ENCODE peak calls at places on chromosomes 1 and 21, in five cellular contexts. T is heart right ventricle, G is kidney, V is tibial nerve, K is lower lobe of right lung. P is an unnamed sample. For H3K9me3, the result is how much of the 10 kb centered on the place peaks cover.

GRCh38 chr1:75579046-75579445 is 31.9 kb downstream of the SLC44A5 start:
- DNase-seq in T (no peak), V (no peak), G (no peak), K (no peak), P (no peak)

GRCh38 chr1:54848134-54848948 is 38.7 kb downstream of the DHCR24 start:
- DNase-seq in V (no peak), T (no peak), K (no peak), G (no peak), P (no peak)

GRCh38 chr1:100629391-100629790 is 90.2 kb upstream of the VCAM1 start:
- DNase-seq in K (no peak), G (no peak), V (no peak), T (no peak), P (no peak)

GRCh38 chr1:184085667-184086066 is 34.1 kb downstream of the TSEN15 start:
- DNase-seq in K (no peak), T (no peak), G (no peak), V (no peak), P (no peak)

GRCh38 chr1:21297975-21298374 is 7.7 kb upstream of the ECE1 start:
- DNase-seq in K (no peak), V (no peak), T (no peak), G (no peak), P (no peak)

GRCh38 chr1:203622486-203622885 is 4.1 kb upstream of the ATP2B4 start:
- DNase-seq in T (no peak), K (no peak), G (no peak), V (no peak), P (no peak)

GRCh38 chr1:85449356-85449755 is 15.6 kb downstream of the DDAH1 start:
- DNase-seq in G (no peak), V (no peak), T (no peak), K (no peak), P (no peak)

GRCh38 chr1:232901255-232901654 is 49.2 kb upstream of the NTPCR start:
- DNase-seq in V (no peak), G (no peak), T (no peak), K (no peak), P (no peak)

GRCh38 chr1:175877939-175878730 is 134.7 kb upstream of the TNR start:
- DNase-seq in G (no peak), T (no peak), V (no peak), K (no peak), P (no peak)

GRCh38 chr1:198295975-198296374 is 139.2 kb downstream of the NEK7 start:
- DNase-seq in G (no peak), K (no peak), T (no peak), V (no peak), P (no peak)

GRCh38 chr1:41093826-41094225 is 72.3 kb upstream of the SLFNL1 start:
- DNase-seq in T (no peak), V (no peak), K (no peak), G (no peak), P (no peak)

GRCh38 chr1:226678701-226679100 is 60.4 kb downstream of the ITPKB start:
- DNase-seq in K (no peak), V (no peak), G (no peak), T (no peak), P (no peak)

GRCh38 chr1:202888204-202888506 is 794 bp downstream of the RABIF start:
- DNase-seq in K (no peak), G (no peak), T (no peak), V (peak), P (no peak)

GRCh38 chr1:174626031-174627020 is 178.6 kb downstream of the GPR52 start:
- DNase-seq in V (no peak), T (no peak), K (no peak), G (no peak), P (no peak)

GRCh38 chr1:180152588-180152987 is 2.1 kb upstream of the QSOX1 start:
- DNase-seq in K (no peak), T (no peak), V (no peak), G (no peak), P (no peak)

GRCh38 chr1:214106375-214106774 is 118.6 kb downstream of the PROX1 start:
- DNase-seq in V (no peak), T (no peak), K (no peak), G (no peak), P (no peak)

GRCh38 chr1:186948542-186948941 is 119.8 kb downstream of the PLA2G4A start:
- DNase-seq in T (peak), G (no peak), K (no peak), V (no peak), P (no peak)

GRCh38 chr1:204424621-204425020 is 13.0 kb upstream of the PPP1R15B start:
- DNase-seq in G (no peak), T (no peak), K (no peak), V (no peak), P (no peak)

GRCh38 chr1:164659621-164660414 is 100.8 kb downstream of the PBX1 start:
- DNase-seq in T (no peak), K (peak), G (no peak), V (no peak), P (no peak)

GRCh38 chr1:174118726-174119125 is 40.6 kb upstream of the RABGAP1L start:
- DNase-seq in K (no peak), T (no peak), G (no peak), V (no peak), P (no peak)

GRCh38 chr1:114320586-114320985 is 166.9 kb upstream of the SYT6 start:
- DNase-seq in G (no peak), V (no peak), K (no peak), T (no peak), P (no peak)

GRCh38 chr1:28736450-28737244 is at the start of gene YTHDF2:
- DNase-seq in G (peak), T (peak), V (peak), K (peak), P (peak)
- H3K27ac ChIP-seq in G (peak), T (peak), V (peak), K (peak), P (peak)

DNA sequence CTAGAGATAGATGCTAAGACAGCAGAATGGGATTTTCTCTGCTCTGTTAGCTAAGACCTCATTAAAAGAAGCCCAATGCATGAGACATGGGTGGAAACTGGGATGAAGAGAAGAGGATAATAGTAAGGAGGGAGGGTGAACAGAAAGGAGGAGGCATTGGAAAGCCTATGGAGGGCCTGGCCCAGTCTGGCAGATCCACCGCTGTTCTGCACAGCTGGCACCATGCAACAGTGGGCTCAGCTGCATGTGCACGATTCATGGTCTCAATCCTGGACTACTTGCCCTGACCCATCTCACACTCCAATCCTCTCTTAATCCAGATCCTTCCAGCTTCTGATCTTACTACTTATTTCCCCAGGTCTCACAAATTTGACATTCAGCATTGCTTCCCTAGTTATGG is 2.2 kb downstream of the PHC2 start:
- DNase-seq in K (no peak), V (no peak), G (no peak), T (no peak), P (no peak)
- TF ChIP-seq CTCF in K (no peak), V (no peak), G (no peak), T (no peak), P (no peak)

DNA sequence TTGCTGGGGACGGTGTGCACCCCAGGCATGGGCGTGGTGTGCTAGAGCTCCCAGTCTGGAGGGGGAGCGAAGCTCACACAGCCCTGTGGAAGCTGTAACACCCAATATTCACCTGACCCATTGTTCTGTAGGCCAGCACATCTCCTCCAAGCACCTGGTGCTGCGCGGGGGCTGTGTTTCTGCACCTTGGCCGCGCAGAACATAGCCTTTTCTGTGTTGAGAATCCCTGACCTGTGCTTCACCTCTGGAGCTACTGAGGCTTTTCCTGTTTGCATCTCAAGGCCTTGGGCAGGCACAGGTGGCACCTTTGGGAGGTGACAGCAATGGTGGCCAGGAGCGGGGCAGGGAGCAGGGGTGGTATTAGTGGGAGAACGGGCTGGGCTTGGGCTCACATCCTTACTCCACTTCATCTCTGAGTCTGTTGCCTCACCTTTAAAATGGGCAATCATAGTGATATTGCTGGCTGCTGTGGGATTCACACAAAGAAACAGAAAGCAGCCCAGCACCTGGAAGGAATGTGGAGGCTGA is 343.9 kb upstream of the AJAP1 start:
- DNase-seq in T (no peak), G (no peak), K (no peak), V (no peak), P (no peak)
- H3K9me3 ChIP-seq in T (under half), G (under half), K (under half), V (under half), P (under half)

GRCh38 chr1:155471026-155471425 is 91.6 kb downstream of the ASH1L start:
- DNase-seq in K (no peak), T (no peak), G (no peak), V (no peak), P (no peak)

GRCh38 chr1:155471891-155472290 is 90.7 kb downstream of the ASH1L start:
- DNase-seq in V (no peak), T (no peak), K (no peak), G (no peak), P (no peak)

GRCh38 chr1:155466996-155467395 is 95.6 kb downstream of the ASH1L start:
- DNase-seq in K (no peak), G (no peak), V (no peak), T (no peak), P (no peak)

GRCh38 chr1:155463865-155464264 is 98.7 kb downstream of the ASH1L start:
- DNase-seq in T (no peak), V (no peak), G (no peak), K (no peak), P (no peak)

DNA sequence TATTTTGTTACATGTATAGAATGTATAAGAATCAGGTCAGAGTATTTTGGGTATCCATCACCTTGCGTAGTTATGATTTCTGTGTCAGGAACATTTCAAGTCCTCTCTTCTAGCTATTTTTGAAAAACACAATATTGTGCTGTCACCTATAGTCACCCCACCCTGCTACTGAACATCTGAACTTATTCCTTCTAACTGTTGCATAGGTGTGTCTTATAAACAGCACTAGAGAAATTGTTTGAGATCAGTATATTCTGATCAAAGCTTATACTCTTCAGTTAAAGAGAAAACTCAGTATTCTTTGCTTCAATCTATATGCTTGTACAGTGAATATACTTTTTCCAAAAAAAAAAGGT is 96.0 kb downstream of the ASH1L start:
- DNase-seq in T (no peak), K (no peak), V (no peak), G (no peak), P (no peak)
- H3K27ac ChIP-seq in T (no peak), K (no peak), V (no peak), G (no peak), P (no peak)

GRCh38 chr21:45639206-45640000 is 4.1 kb upstream of the PCBP3 start:
- DNase-seq in G (peak), T (no peak), V (no peak), K (no peak), P (no peak)

GRCh38 chr21:45642122-45642813 is 1.3 kb upstream of the PCBP3 start:
- DNase-seq in G (peak), K (no peak), V (no peak), T (peak), P (no peak)

GRCh38 chr21:45640001-45640887 is 3.3 kb upstream of the PCBP3 start:
- DNase-seq in T (no peak), K (no peak), V (no peak), G (no peak), P (no peak)

GRCh38 chr21:45641480-45642035 is 2.0 kb upstream of the PCBP3 start:
- DNase-seq in G (no peak), K (no peak), T (no peak), V (no peak), P (no peak)

DNA sequence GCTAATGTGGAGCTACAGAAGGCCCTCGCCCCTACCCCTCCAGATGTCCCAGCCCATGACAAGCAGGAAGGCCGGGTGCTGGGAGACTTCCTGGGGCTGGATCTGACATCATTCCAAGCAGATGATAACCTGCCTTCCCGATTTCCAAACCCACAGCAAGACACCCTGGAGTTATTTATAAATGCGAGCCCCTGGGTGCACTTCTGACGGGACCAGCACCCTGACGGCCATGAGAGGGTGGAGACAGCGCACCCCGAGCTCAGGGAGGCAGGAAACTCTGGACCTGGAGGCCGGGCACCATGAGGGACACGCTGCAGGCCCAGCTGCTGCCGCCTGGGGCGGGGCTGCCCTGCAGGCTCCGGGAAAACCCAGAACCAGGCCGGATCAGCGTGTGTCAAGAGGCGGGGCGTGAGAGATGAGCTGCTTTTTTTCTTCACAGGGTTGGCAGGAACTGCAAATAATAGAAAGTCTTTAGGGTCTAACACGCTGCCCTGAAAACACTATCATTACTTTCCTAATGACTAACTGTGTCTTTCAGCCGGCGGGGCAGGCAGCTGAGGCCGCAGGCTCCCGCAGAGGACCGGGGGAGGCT is 2.5 kb upstream of the PCBP3 start:
- DNase-seq in V (peak), T (peak), K (no peak), G (peak), P (no peak)
- TF ChIP-seq CTCF in V (no peak), T (no peak), K (no peak), G (no peak), P (no peak)

DNA sequence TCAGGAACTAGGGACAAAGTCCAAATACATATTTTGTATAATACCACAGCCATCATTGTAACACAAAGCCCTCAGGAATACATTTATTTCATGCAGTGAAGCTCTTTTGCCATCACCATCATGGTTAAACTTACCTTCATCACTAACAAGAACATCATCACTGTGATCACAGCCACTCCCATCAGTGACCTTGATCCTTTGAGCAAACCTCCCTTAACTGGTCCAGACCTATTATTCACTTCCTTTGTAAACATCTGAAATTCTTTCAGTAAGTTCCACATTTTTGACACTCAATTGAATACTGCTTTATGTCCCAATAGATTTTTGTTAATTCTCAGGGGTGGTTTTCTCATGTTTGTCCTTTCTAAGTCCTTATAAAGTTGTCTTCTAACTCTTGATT is 16.2 kb upstream of the KPRP start:
- DNase-seq in T (no peak), G (no peak), V (no peak), K (no peak), P (no peak)
- H3K9me3 ChIP-seq in T (under half), G (under half), V (under half), K (under half), P (under half)

GRCh38 chr21:14675774-14676530 is 129.8 kb upstream of the SAMSN1 start:
- DNase-seq in K (no peak), V (no peak), G (no peak), T (no peak), P (peak)

GRCh38 chr21:14677023-14677422 is 130.9 kb upstream of the SAMSN1 start:
- DNase-seq in T (no peak), V (no peak), G (no peak), K (no peak), P (no peak)

GRCh38 chr21:14683021-14683420 is 136.9 kb upstream of the SAMSN1 start:
- DNase-seq in K (no peak), G (no peak), V (no peak), T (no peak), P (no peak)

GRCh38 chr21:14677639-14678179 is 131.6 kb upstream of the SAMSN1 start:
- DNase-seq in V (no peak), K (no peak), G (no peak), T (no peak), P (no peak)

GRCh38 chr21:14678987-14679574 is 133.0 kb upstream of the SAMSN1 start:
- DNase-seq in V (no peak), K (no peak), T (no peak), G (no peak), P (no peak)
- H3K27ac ChIP-seq in V (no peak), K (no peak), T (no peak), G (no peak), P (no peak)

DNA sequence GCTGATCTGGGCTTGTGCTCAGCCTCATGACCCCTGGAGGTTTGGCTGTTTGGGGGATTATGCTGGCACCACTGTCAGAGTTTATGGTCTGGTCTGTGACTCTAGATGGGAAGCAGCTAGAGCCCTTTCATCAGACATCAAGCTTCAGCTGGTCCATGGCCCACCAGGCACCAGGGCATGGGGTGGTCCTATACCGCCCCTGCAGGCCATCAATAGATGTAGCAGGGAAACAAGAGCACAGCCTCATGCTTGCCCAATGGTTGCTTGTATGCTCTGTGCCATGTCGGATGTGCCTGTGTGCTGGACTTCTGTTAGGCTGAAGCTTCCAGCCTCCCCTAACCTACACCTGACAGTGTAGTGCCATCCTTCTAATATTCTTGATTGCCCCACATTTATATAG is 71.1 kb upstream of the CD34 start:
- DNase-seq in G (no peak), T (no peak), K (no peak), V (no peak), P (no peak)
- TF ChIP-seq CTCF in G (no peak), T (peak), K (no peak), V (no peak), P (no peak)

P was measured in CD4-positive, alpha-beta T cell.